ENCODE peak calls at places on chromosomes 4 and X, in six cellular contexts. H, P, A, W, T and M are unnamed samples.

GRCh38 chr4:162201673-162202072 is 37.9 kb upstream of the FSTL5 start:
- DNase-seq in H (peak; percentile 3), P (no peak), A (no peak), W (no peak), T (no peak), M (peak; percentile 23)

GRCh38 chr4:105059337-105059736 is 87.3 kb upstream of the TET2 start:
- DNase-seq in H (peak; percentile 16), P (peak; percentile 12), A (no peak), W (no peak), T (no peak), M (no peak)

GRCh38 chr4:172978848-172979247 is 189.8 kb upstream of the GALNT7 start:
- DNase-seq in H (no peak), P (no peak), A (no peak), W (no peak), T (no peak), M (no peak)

GRCh38 chr4:148243837-148244236 is 198.4 kb downstream of the NR3C2 start:
- DNase-seq in H (no peak), P (no peak), A (no peak), W (no peak), T (no peak), M (no peak)

GRCh38 chr4:122890142-122890769 is 32.1 kb downstream of the NUDT6 start:
- DNase-seq in H (no peak), P (no peak), A (no peak), W (no peak), T (no peak), M (no peak)

GRCh38 chr4:2798399-2799301 is 5.8 kb downstream of the SH3BP2 start:
- DNase-seq in H (no peak), P (peak; percentile 83), A (no peak), W (peak; percentile 49), T (no peak), M (no peak)

GRCh38 chrX:41377624-41378023 is 43.7 kb downstream of the DDX3X start:
- DNase-seq in H (no peak), P (no peak), A (no peak), W (no peak), T (no peak), M (no peak)

GRCh38 chr4:3835527-3836040 is 69.4 kb downstream of the ADRA2C start:
- DNase-seq in H (no peak), P (no peak), A (no peak), W (no peak), T (no peak), M (no peak)

GRCh38 chrX:154531626-154532025 is 15.0 kb downstream of the G6PD start:
- DNase-seq in H (no peak), P (no peak), A (no peak), W (no peak), T (peak; percentile 56), M (no peak)

GRCh38 chr4:1379351-1379781 is 26.9 kb downstream of the NKX1-1 start:
- DNase-seq in H (no peak), P (no peak), A (no peak), W (no peak), T (no peak), M (no peak)

GRCh38 chrX:119734897-119735339 is 23.5 kb upstream of the SOWAHD start:
- DNase-seq in H (no peak), P (peak; percentile 54), A (peak; percentile 15), W (no peak), T (no peak), M (no peak)

GRCh38 chr4:108103096-108103495 is 65.6 kb downstream of the LEF1 start:
- DNase-seq in H (no peak), P (no peak), A (no peak), W (no peak), T (no peak), M (no peak)

GRCh38 chr4:134345249-134345648 is 143.7 kb upstream of the PABPC4L start:
- DNase-seq in H (no peak), P (no peak), A (no peak), W (no peak), T (no peak), M (no peak)